ENCODE peak calls at places on chromosomes 1 and 21, in eight cellular contexts. One of them, this sample, is unnamed.
A peak's percentile ranks its signal among the peaks of the same experiment; 100 is the strongest.

GRCh38 chr1:100074604-100075395 is 57.9 kb downstream of the SASS6 start:
- DNase-seq in skeletal muscle cell: no peak
- DNase-seq in iris pigment epithelial cell: peak; percentile 13
- DNase-seq in Right ventricle myocardium superior: no peak
- DNase-seq in activated CD4-positive, alpha-beta T cell treated with anti-CD3 and anti-CD28 coated beads, Interleukin-2, amount 10 ng/mL, durations not matched to agents 7 days and 5 days: no peak
- DNase-seq in SW 1271: no peak
- DNase-seq in Calu3: no peak
- DNase-seq in fibroblast of villous mesenchyme: no peak
- DNase-seq in this sample: no peak

GRCh38 chr1:47280142-47280541 is 33.8 kb downstream of the STIL start:
- DNase-seq in fibroblast of villous mesenchyme: no peak
- DNase-seq in skeletal muscle cell: no peak
- DNase-seq in Calu3: no peak
- DNase-seq in SW 1271: no peak
- DNase-seq in iris pigment epithelial cell: peak; percentile 57
- DNase-seq in activated CD4-positive, alpha-beta T cell treated with anti-CD3 and anti-CD28 coated beads, Interleukin-2, amount 10 ng/mL, durations not matched to agents 7 days and 5 days: no peak
- DNase-seq in Right ventricle myocardium superior: no peak
- DNase-seq in this sample: no peak

GRCh38 chr1:96365076-96365475 is 356.5 kb upstream of the PTBP2 start:
- DNase-seq in Right ventricle myocardium superior: no peak
- DNase-seq in Calu3: no peak
- DNase-seq in SW 1271: no peak
- DNase-seq in iris pigment epithelial cell: peak; percentile 32
- DNase-seq in skeletal muscle cell: no peak
- DNase-seq in activated CD4-positive, alpha-beta T cell treated with anti-CD3 and anti-CD28 coated beads, Interleukin-2, amount 10 ng/mL, durations not matched to agents 7 days and 5 days: no peak
- DNase-seq in fibroblast of villous mesenchyme: no peak
- DNase-seq in this sample: no peak

GRCh38 chr1:234608720-234609527 is 1.1 kb downstream of the IRF2BP2 start:
- DNase-seq in activated CD4-positive, alpha-beta T cell treated with anti-CD3 and anti-CD28 coated beads, Interleukin-2, amount 10 ng/mL, durations not matched to agents 7 days and 5 days: peak; percentile 68
- DNase-seq in SW 1271: no peak
- DNase-seq in skeletal muscle cell: no peak
- DNase-seq in iris pigment epithelial cell: peak; percentile 67
- DNase-seq in fibroblast of villous mesenchyme: peak; percentile 54
- DNase-seq in Right ventricle myocardium superior: peak; percentile 71
- DNase-seq in Calu3: peak; percentile 65
- DNase-seq in this sample: no peak

GRCh38 chr1:181391297-181391905 is 91.9 kb upstream of the CACNA1E start:
- DNase-seq in SW 1271: no peak
- DNase-seq in activated CD4-positive, alpha-beta T cell treated with anti-CD3 and anti-CD28 coated beads, Interleukin-2, amount 10 ng/mL, durations not matched to agents 7 days and 5 days: no peak
- DNase-seq in skeletal muscle cell: no peak
- DNase-seq in fibroblast of villous mesenchyme: no peak
- DNase-seq in Calu3: no peak
- DNase-seq in Right ventricle myocardium superior: no peak
- DNase-seq in iris pigment epithelial cell: no peak
- DNase-seq in this sample: no peak

GRCh38 chr1:225689882-225690459 is 37.0 kb upstream of the ENAH start:
- DNase-seq in iris pigment epithelial cell: peak; percentile 60
- DNase-seq in fibroblast of villous mesenchyme: no peak
- DNase-seq in SW 1271: no peak
- DNase-seq in activated CD4-positive, alpha-beta T cell treated with anti-CD3 and anti-CD28 coated beads, Interleukin-2, amount 10 ng/mL, durations not matched to agents 7 days and 5 days: no peak
- DNase-seq in Right ventricle myocardium superior: no peak
- DNase-seq in skeletal muscle cell: no peak
- DNase-seq in Calu3: no peak
- DNase-seq in this sample: no peak

GRCh38 chr1:213163278-213163711 is 112.3 kb downstream of the RPS6KC1 start:
- DNase-seq in activated CD4-positive, alpha-beta T cell treated with anti-CD3 and anti-CD28 coated beads, Interleukin-2, amount 10 ng/mL, durations not matched to agents 7 days and 5 days: no peak
- DNase-seq in Calu3: no peak
- DNase-seq in Right ventricle myocardium superior: no peak
- DNase-seq in iris pigment epithelial cell: peak; percentile 29
- DNase-seq in fibroblast of villous mesenchyme: peak; percentile 66
- DNase-seq in skeletal muscle cell: no peak
- DNase-seq in SW 1271: no peak
- DNase-seq in this sample: no peak

GRCh38 chr1:186871784-186872183 is 43.0 kb downstream of the PLA2G4A start:
- DNase-seq in Calu3: no peak
- DNase-seq in fibroblast of villous mesenchyme: no peak
- DNase-seq in Right ventricle myocardium superior: no peak
- DNase-seq in iris pigment epithelial cell: no peak
- DNase-seq in activated CD4-positive, alpha-beta T cell treated with anti-CD3 and anti-CD28 coated beads, Interleukin-2, amount 10 ng/mL, durations not matched to agents 7 days and 5 days: no peak
- DNase-seq in SW 1271: no peak
- DNase-seq in skeletal muscle cell: no peak
- DNase-seq in this sample: no peak

GRCh38 chr1:11741919-11742598 is 6.1 kb downstream of the AGTRAP start:
- DNase-seq in SW 1271: no peak
- DNase-seq in skeletal muscle cell: no peak
- DNase-seq in Right ventricle myocardium superior: no peak
- DNase-seq in fibroblast of villous mesenchyme: no peak
- DNase-seq in iris pigment epithelial cell: no peak
- DNase-seq in Calu3: no peak
- DNase-seq in activated CD4-positive, alpha-beta T cell treated with anti-CD3 and anti-CD28 coated beads, Interleukin-2, amount 10 ng/mL, durations not matched to agents 7 days and 5 days: no peak
- DNase-seq in this sample: no peak

GRCh38 chr1:21878840-21879478 is 58.2 kb downstream of the HSPG2 start:
- DNase-seq in fibroblast of villous mesenchyme: no peak
- DNase-seq in Calu3: no peak
- DNase-seq in skeletal muscle cell: no peak
- DNase-seq in activated CD4-positive, alpha-beta T cell treated with anti-CD3 and anti-CD28 coated beads, Interleukin-2, amount 10 ng/mL, durations not matched to agents 7 days and 5 days: no peak
- DNase-seq in SW 1271: no peak
- DNase-seq in iris pigment epithelial cell: no peak
- DNase-seq in Right ventricle myocardium superior: no peak
- DNase-seq in this sample: no peak

GRCh38 chr1:40059292-40059959 is 18.9 kb downstream of the CAP1 start:
- DNase-seq in Right ventricle myocardium superior: no peak
- DNase-seq in activated CD4-positive, alpha-beta T cell treated with anti-CD3 and anti-CD28 coated beads, Interleukin-2, amount 10 ng/mL, durations not matched to agents 7 days and 5 days: peak; percentile 33
- DNase-seq in SW 1271: no peak
- DNase-seq in skeletal muscle cell: no peak
- DNase-seq in Calu3: peak; percentile 5
- DNase-seq in iris pigment epithelial cell: peak; percentile 79
- DNase-seq in fibroblast of villous mesenchyme: peak; percentile 66
- DNase-seq in this sample: peak; percentile 79

GRCh38 chr1:103514920-103515503 is 10.5 kb upstream of the RNPC3 start:
- DNase-seq in Right ventricle myocardium superior: no peak
- DNase-seq in SW 1271: no peak
- DNase-seq in iris pigment epithelial cell: peak; percentile 64
- DNase-seq in activated CD4-positive, alpha-beta T cell treated with anti-CD3 and anti-CD28 coated beads, Interleukin-2, amount 10 ng/mL, durations not matched to agents 7 days and 5 days: peak; percentile 36
- DNase-seq in skeletal muscle cell: no peak
- DNase-seq in fibroblast of villous mesenchyme: peak; percentile 60
- DNase-seq in Calu3: no peak
- DNase-seq in this sample: peak; percentile 56

GRCh38 chr21:45291613-45292398 is 4.1 kb upstream of the POFUT2 start:
- DNase-seq in activated CD4-positive, alpha-beta T cell treated with anti-CD3 and anti-CD28 coated beads, Interleukin-2, amount 10 ng/mL, durations not matched to agents 7 days and 5 days: no peak
- DNase-seq in skeletal muscle cell: no peak
- DNase-seq in Calu3: no peak
- DNase-seq in SW 1271: no peak
- DNase-seq in iris pigment epithelial cell: no peak
- DNase-seq in fibroblast of villous mesenchyme: no peak
- DNase-seq in Right ventricle myocardium superior: no peak
- DNase-seq in this sample: no peak

GRCh38 chr1:39590546-39590945 is 14.0 kb upstream of the PABPC4 start:
- DNase-seq in skeletal muscle cell: no peak
- DNase-seq in Right ventricle myocardium superior: no peak
- DNase-seq in Calu3: no peak
- DNase-seq in SW 1271: no peak
- DNase-seq in iris pigment epithelial cell: peak; percentile 67
- DNase-seq in fibroblast of villous mesenchyme: no peak
- DNase-seq in activated CD4-positive, alpha-beta T cell treated with anti-CD3 and anti-CD28 coated beads, Interleukin-2, amount 10 ng/mL, durations not matched to agents 7 days and 5 days: no peak
- DNase-seq in this sample: no peak

This sample was measured in Jurkat, Clone E6-1.